ENCODE peak calls at places on chromosomes 7 and 10, in eight cellular contexts. F, Q, V, W, J, C, S and A are unnamed samples.

GRCh38 chr7:103857435-103857834 is 132.0 kb downstream of the RELN start:
- DNase-seq in F (no peak), Q (no peak), V (peak), W (no peak), J (no peak), C (no peak), S (no peak), A (no peak)

GRCh38 chr7:39683216-39683845 is 60.0 kb downstream of the RALA start:
- DNase-seq in F (no peak), Q (no peak), V (no peak), W (no peak), J (no peak), C (no peak), S (no peak), A (no peak)

GRCh38 chr7:46034056-46034768 is 113.1 kb upstream of the IGFBP3 start:
- DNase-seq in F (no peak), Q (no peak), V (no peak), W (no peak), J (no peak), C (no peak), S (no peak), A (no peak)

GRCh38 chr7:88546808-88547207 is 212.7 kb upstream of the ZNF804B start:
- DNase-seq in F (no peak), Q (peak), V (peak), W (no peak), J (peak), C (peak), S (peak), A (peak)

GRCh38 chr10:111084346-111085255 is 7.8 kb downstream of the ADRA2A start:
- DNase-seq in F (no peak), Q (no peak), V (no peak), W (no peak), J (no peak), C (no peak), S (no peak), A (no peak)

GRCh38 chr10:1368772-1369171 is 312.6 kb downstream of the WDR37 start:
- DNase-seq in F (no peak), Q (peak), V (peak), W (no peak), J (no peak), C (peak), S (peak), A (peak)

GRCh38 chr7:101608772-101609713 is 20.1 kb downstream of the MYL10 start:
- DNase-seq in F (peak), Q (peak), V (peak), W (peak), J (peak), C (no peak), S (no peak), A (peak)

GRCh38 chr7:107966701-107967100 is 36.3 kb downstream of the LAMB1 start:
- DNase-seq in F (no peak), Q (no peak), V (peak), W (peak), J (no peak), C (no peak), S (no peak), A (no peak)

GRCh38 chr7:22150221-22150620 is 204.5 kb upstream of the CDCA7L start:
- DNase-seq in F (no peak), Q (no peak), V (no peak), W (no peak), J (no peak), C (no peak), S (no peak), A (no peak)

GRCh38 chr10:46046261-46046660 is at the start of gene MSMB:
- DNase-seq in F (no peak), Q (no peak), V (no peak), W (no peak), J (no peak), C (no peak), S (no peak), A (no peak)

GRCh38 chr7:13257661-13258060 is 570.2 kb downstream of the ARL4A start:
- DNase-seq in F (no peak), Q (no peak), V (no peak), W (no peak), J (no peak), C (no peak), S (no peak), A (no peak)

GRCh38 chr10:71302874-71303568 is 16.0 kb upstream of the SLC29A3 start:
- DNase-seq in F (no peak), Q (no peak), V (peak), W (no peak), J (no peak), C (peak), S (no peak), A (peak)

GRCh38 chr10:132792796-132793195 is 6.8 kb upstream of the NKX6-2 start:
- DNase-seq in F (no peak), Q (no peak), V (no peak), W (no peak), J (no peak), C (no peak), S (no peak), A (no peak)

GRCh38 chr10:132793213-132793612 is 7.3 kb upstream of the NKX6-2 start:
- DNase-seq in F (no peak), Q (no peak), V (no peak), W (no peak), J (no peak), C (no peak), S (no peak), A (no peak)

GRCh38 chr10:132796846-132797245 is 10.9 kb upstream of the NKX6-2 start:
- DNase-seq in F (no peak), Q (no peak), V (no peak), W (no peak), J (no peak), C (no peak), S (no peak), A (no peak)

GRCh38 chr10:132790934-132791829 is 5.2 kb upstream of the NKX6-2 start:
- DNase-seq in F (no peak), Q (no peak), V (no peak), W (no peak), J (no peak), C (no peak), S (no peak), A (no peak)

DNA sequence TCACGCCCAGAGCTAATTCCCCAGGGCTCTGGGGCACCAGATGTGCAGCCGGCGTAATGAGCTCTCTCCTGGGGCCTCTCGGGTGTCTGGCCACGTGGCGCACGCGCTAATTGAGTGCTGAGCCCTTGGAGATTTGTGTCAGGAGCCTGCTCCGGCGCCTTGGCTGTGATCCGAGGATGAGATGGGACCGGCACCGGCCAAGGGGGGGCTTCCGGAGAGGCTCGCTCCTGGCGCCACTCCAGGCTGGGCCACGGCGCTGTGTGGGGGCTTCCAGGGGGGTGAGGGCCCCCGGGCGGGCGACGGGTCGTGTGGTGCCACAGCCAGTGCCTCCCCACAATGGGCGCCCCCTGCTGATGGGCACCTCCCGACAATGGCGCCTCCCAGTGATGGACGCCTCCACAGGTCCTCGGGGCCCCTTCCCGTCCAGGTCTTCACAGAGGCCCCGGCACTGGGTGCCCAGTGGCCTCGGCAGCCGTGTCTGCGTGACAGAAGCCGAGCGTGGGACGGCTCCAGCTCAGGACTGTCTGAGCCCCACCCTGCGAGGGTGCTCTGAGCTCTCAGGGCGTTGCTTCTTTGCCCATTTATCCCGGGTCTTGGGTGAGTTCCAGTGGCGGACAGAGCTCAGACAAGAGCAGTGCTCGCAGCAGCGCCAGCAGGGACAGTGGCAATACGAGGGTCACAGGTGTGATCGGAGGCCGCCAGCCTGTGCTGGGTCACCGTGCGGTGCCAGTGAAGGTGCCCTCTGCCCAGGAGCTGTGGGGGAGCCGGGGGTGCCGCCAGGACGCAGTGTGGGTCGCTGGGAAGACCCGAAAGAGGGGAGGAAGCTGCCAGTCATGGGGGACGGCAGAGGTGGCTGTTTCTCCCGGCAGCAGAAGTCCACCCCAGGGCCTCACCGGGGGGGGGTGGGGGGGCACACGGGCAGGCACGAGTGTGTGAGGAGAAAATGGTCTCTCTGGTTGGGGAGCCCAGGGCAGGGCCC is 8.2 kb upstream of the NKX6-2 start:
- DNase-seq in F (no peak), Q (peak), V (no peak), W (no peak), J (no peak), C (no peak), S (no peak), A (no peak)
- TF ChIP-seq CTCF in F (no peak), Q (no peak), V (peak), W (no peak), J (no peak), C (peak), S (no peak), A (no peak)

GRCh38 chr10:29634105-29634504 is 666 bp downstream of the SVIL start:
- DNase-seq in F (no peak), Q (no peak), V (no peak), W (no peak), J (no peak), C (no peak), S (no peak), A (no peak)
- TF ChIP-seq CTCF in F (no peak), Q (no peak), V (no peak), W (no peak), J (no peak), C (no peak), S (no peak), A (no peak)

GRCh38 chr7:114419441-114420107 is 5.0 kb downstream of the FOXP2 start:
- DNase-seq in F (no peak), Q (no peak), V (no peak), W (no peak), J (no peak), C (no peak), S (no peak), A (no peak)

GRCh38 chr7:114423218-114423496 is 8.5 kb downstream of the FOXP2 start:
- DNase-seq in F (no peak), Q (no peak), V (no peak), W (no peak), J (no peak), C (no peak), S (no peak), A (no peak)

GRCh38 chr7:114426380-114426779 is 11.8 kb downstream of the FOXP2 start:
- DNase-seq in F (no peak), Q (no peak), V (no peak), W (no peak), J (no peak), C (no peak), S (no peak), A (no peak)

GRCh38 chr7:114426824-114427223 is 12.2 kb downstream of the FOXP2 start:
- DNase-seq in F (no peak), Q (no peak), V (peak), W (no peak), J (no peak), C (no peak), S (no peak), A (no peak)

DNA sequence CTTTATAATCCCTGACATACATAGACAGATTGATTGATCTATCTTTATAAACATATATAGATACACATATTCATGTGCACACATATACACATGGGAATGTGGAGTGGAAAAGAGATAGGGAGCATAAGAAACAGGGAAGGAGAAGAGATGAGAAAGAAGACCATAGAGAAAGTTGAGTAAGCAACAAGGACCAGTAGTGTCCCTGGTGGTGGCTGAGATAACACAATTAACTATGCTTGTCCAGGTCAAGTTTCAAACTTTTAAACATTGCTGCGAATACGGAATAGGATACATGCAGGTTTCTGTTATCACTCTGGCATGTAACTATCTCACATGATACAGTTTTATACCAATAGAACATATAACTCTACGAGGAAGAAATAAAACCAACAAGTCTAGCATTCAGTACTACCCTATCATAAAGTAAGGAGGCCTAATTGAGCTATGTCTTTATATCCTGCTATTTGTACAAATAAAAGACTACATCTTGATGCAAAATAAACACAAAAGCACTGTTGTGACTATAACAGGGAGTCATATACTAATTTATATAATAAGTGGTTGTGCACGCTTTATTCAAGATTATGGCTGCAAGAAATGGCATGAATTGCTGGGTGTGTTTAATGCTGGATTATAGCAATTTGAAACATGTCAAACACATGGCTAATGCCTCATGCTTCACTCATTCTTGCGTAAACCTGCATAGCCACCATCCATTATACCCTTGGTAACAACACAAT is 8.0 kb downstream of the FOXP2 start:
- DNase-seq in F (no peak), Q (no peak), V (peak), W (no peak), J (no peak), C (no peak), S (no peak), A (no peak)
- TF ChIP-seq CTCF in F (no peak), Q (no peak), V (peak), W (no peak), J (no peak), C (no peak), S (peak), A (peak)

DNA sequence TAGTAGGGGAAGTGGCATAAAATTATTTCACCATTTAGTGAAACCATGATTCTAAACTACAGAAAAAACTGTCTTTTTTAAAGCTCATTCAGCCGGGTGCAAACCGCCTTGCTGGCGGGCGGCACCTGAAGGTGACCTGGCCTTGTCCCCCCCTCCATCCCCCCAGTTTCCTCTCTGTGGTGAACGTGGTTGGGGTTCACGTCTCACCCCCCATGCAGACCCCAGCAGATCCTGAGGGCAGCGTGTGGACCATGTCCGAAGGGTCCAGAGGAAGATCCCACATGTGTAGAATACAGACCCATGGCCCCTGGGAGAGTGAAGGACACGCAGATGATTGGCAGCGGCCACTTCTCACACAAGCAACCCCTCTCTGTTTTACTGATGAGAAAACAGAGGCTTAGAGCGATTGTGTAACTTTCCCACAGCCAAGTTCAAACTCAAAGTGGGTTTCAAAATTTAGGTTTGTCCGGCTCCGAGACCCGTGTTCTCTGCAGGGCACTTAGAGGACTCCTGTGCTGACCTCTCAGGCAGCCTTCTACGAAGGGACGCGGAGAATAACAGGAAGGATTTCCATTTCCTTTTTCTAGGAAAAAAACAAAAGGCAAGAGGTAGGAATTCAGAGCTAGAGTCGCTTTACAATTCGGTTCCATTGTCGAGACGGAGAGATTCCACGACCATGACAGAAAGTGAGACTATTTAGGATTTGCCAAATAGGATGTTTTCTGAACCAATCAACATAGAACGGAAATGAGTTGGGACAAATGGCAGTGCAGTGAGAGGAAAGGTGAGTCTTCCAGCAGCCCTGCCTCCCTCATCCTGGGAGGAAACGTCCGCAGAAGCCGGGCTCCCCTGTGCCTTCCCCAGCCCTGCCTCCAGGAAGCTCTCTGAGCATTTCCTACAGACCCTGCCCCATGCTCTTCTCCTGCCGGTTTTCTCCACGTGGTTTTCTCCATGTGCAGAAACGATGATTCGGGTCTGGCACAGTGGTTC is 67.6 kb upstream of the PITRM1 start:
- DNase-seq in F (no peak), Q (no peak), V (no peak), W (no peak), J (no peak), C (no peak), S (peak), A (no peak)
- TF ChIP-seq CTCF in F (no peak), Q (no peak), V (no peak), W (no peak), J (no peak), C (no peak), S (peak), A (peak)

GRCh38 chr7:146126767-146127509 is 10.3 kb downstream of the CNTNAP2 start:
- DNase-seq in F (no peak), Q (no peak), V (peak), W (no peak), J (no peak), C (no peak), S (no peak), A (no peak)
- TF ChIP-seq CTCF in F (no peak), Q (no peak), V (no peak), W (no peak), J (no peak), C (no peak), S (no peak), A (no peak)

GRCh38 chr7:142440219-142441073 is 182.6 kb upstream of the PRSS58 start:
- DNase-seq in F (no peak), Q (no peak), V (no peak), W (no peak), J (no peak), C (no peak), S (no peak), A (peak)
- TF ChIP-seq CTCF in F (no peak), Q (no peak), V (no peak), W (no peak), J (no peak), C (no peak), S (no peak), A (no peak)

GRCh38 chr7:11557627-11558026 is 274.4 kb downstream of the THSD7A start:
- DNase-seq in F (no peak), Q (peak), V (peak), W (no peak), J (no peak), C (peak), S (peak), A (peak)
- TF ChIP-seq CTCF in F (no peak), Q (no peak), V (peak), W (no peak), J (peak), C (peak), S (peak), A (peak)

DNA sequence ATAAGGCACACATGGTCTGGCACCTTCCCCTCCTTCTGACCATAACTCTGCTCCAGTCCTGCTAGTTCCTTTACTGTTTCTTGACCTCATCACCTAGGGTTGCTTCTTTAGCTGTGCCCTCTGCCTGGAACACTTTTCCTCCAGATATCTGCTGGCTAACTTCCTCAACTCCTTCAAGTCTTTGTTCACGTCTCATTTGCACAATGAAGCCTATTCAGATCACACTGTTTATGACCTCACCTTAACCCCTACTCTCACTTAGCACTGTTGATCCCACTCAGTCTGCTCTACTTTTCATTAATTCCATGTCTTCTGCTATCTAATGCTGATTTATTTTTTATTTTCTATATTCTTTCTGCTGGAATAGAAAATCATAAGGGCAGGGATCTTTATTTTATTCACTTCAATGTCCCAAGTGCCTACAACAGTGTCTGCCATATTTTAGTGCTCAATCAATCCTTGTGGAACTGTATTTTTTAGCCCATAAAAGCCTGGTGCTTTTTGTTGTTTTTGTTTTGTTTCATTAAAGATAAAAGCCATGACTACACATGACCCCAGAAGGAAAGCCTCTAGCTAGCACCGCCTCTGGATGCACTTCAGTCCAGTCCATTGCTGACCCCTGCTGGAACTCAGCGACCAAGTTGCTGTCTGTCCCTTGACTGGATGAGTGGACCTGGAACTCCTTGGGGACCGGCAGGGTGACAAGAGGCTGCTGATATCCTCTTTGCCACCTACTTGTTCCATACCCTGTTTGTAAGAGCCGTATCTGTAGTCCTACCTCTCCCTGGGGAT is 12.3 kb downstream of the KLF14 start:
- DNase-seq in F (peak), Q (peak), V (peak), W (peak), J (peak), C (no peak), S (peak), A (peak)
- TF ChIP-seq CTCF in F (peak), Q (peak), V (peak), W (peak), J (peak), C (peak), S (no peak), A (peak)

GRCh38 chr7:52184006-52184703 is 851.3 kb upstream of the POM121L12 start:
- DNase-seq in F (no peak), Q (no peak), V (no peak), W (no peak), J (no peak), C (no peak), S (no peak), A (no peak)

DNA sequence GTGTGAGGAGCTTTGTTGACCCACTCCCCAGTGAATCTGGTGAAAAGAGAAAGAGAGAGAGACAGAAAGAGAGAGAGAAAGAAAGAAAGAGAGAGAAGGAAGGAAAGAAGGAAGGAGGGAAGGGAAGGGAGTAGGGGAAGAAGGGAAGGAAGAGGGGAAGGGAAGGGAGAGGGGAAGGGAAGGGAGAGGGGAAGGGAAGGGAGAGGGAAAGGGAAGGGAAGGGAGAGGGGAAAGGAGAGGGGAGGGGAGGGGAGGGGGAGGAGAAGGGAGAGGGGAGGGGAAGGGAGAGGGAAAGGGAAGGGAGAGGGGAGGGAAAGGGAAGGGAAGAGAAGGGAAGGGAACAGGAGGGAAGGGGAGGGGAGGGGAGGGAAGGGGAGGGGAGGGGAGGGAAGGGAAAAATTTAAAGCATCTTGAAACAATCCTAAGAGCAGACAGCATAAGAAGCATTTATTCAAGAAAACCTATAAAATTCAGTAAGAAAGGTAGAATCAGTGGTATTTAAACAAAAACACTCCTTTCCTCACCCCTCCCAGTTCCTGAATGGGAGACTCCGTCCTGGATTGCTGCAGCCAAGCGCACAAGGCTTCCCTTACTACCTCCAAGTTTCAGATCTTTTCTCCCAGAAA is 846.2 kb upstream of the POM121L12 start:
- DNase-seq in F (no peak), Q (no peak), V (no peak), W (no peak), J (no peak), C (no peak), S (no peak), A (no peak)
- TF ChIP-seq CTCF in F (no peak), Q (no peak), V (no peak), W (no peak), J (no peak), C (no peak), S (no peak), A (no peak)